ENCODE peak calls at places on chromosomes 16 and 17, in five cellular contexts. N is sigmoid colon, J is prostate gland, F is SK-N-SH, S is psoas muscle. B is an unnamed sample.
A peak's percentile ranks its signal among the peaks of the same experiment; 100 is the strongest.

GRCh38 chr17:1872254-1872653 is 42.4 kb downstream of the RPA1 start:
- DNase-seq in S (no peak), J (no peak), N (no peak), F (no peak), B (no peak)

GRCh38 chr17:64457156-64457555 is 8.2 kb downstream of the MILR1 start:
- DNase-seq in S (no peak), J (no peak), N (no peak), F (no peak), B (no peak)

GRCh38 chr17:46122486-46122871 is 70.8 kb downstream of the KANSL1 start:
- DNase-seq in F (no peak), N (no peak), S (no peak), J (no peak), B (no peak)

GRCh38 chr16:15832241-15832640 is 24.6 kb downstream of the MYH11 start:
- DNase-seq in F (no peak), N (no peak), J (no peak), S (no peak), B (no peak)

GRCh38 chr16:56351481-56351880 is 73.9 kb downstream of the AMFR start:
- DNase-seq in J (no peak), N (peak; percentile 46), F (no peak), S (peak; percentile 37), B (no peak)

GRCh38 chr17:38562903-38563302 is 42.8 kb downstream of the SRCIN1 start:
- DNase-seq in J (no peak), N (no peak), S (no peak), F (no peak), B (no peak)

GRCh38 chr16:57566436-57566835 is 24.0 kb downstream of the ADGRG5 start:
- DNase-seq in F (no peak), N (no peak), J (no peak), S (no peak), B (no peak)

GRCh38 chr16:23597003-23597756 is 1.1 kb upstream of the NDUFAB1 start:
- DNase-seq in N (peak; percentile 29), F (peak; percentile 42), J (no peak), S (no peak), B (no peak)

GRCh38 chr17:42700890-42701289 is 18.6 kb downstream of the CNTNAP1 start:
- DNase-seq in J (no peak), F (peak; percentile 5), N (no peak), S (no peak), B (no peak)

GRCh38 chr17:41615454-41615853 is 2.9 kb upstream of the KRT16 start:
- DNase-seq in S (no peak), N (peak; percentile 40), F (no peak), J (peak; percentile 57), B (no peak)

GRCh38 chr16:22300427-22301071 is 3.3 kb downstream of the POLR3E start:
- DNase-seq in J (peak; percentile 46), S (peak; percentile 82), N (peak; percentile 76), F (peak; percentile 76), B (no peak)

GRCh38 chr17:4858880-4859260 is 25.7 kb downstream of the MINK1 start:
- DNase-seq in J (peak; percentile 91), N (peak; percentile 81), F (peak; percentile 83), S (peak; percentile 71), B (peak; percentile 18)

GRCh38 chr17:36503456-36504155 is 17.1 kb downstream of the ZNHIT3 start:
- DNase-seq in F (no peak), N (no peak), S (no peak), J (no peak), B (no peak)

GRCh38 chr17:35708951-35709350 is 22.5 kb upstream of the RASL10B start:
- DNase-seq in S (no peak), J (no peak), F (no peak), N (no peak), B (no peak)

GRCh38 chr17:50047083-50047482 is 8.8 kb upstream of the ITGA3 start:
- DNase-seq in N (no peak), J (no peak), S (no peak), F (no peak), B (no peak)

GRCh38 chr17:7839890-7840260 is 5.9 kb downstream of the KDM6B start:
- DNase-seq in N (peak; percentile 63), J (no peak), F (no peak), S (no peak), B (no peak)

GRCh38 chr16:13262270-13263090 is 361.1 kb downstream of the SHISA9 start:
- DNase-seq in N (no peak), S (no peak), J (no peak), F (no peak), B (no peak)

GRCh38 chr17:58268326-58268725 is 12.4 kb downstream of the MPO start:
- DNase-seq in N (no peak), J (no peak), S (no peak), F (no peak), B (no peak)

GRCh38 chr17:16911141-16911937 is 60.6 kb downstream of the TNFRSF13B start:
- DNase-seq in S (peak; percentile 36), N (no peak), F (no peak), J (no peak), B (no peak)

GRCh38 chr16:70664325-70665112 is 18.2 kb downstream of the IL34 start:
- DNase-seq in F (peak; percentile 37), N (peak; percentile 64), S (no peak), J (no peak), B (no peak)

GRCh38 chr16:56999409-57000270 is 10.3 kb downstream of the NLRC5 start:
- DNase-seq in N (peak; percentile 47), S (no peak), F (no peak), J (no peak), B (no peak)

GRCh38 chr16:80200079-80200478 is 340.7 kb upstream of the DYNLRB2 start:
- DNase-seq in S (no peak), N (no peak), J (no peak), F (no peak), B (no peak)

GRCh38 chr17:60086822-60087591 is 8.3 kb upstream of the HEATR6 start:
- DNase-seq in N (no peak), S (no peak), F (no peak), J (no peak), B (no peak)

GRCh38 chr17:80035937-80036714 is at the start of gene CCDC40:
- DNase-seq in F (peak; percentile 99), N (peak; percentile 93), S (peak; percentile 91), J (peak; percentile 79), B (peak; percentile 45)

GRCh38 chr17:76091526-76092285 is 11.9 kb downstream of the EXOC7 start:
- DNase-seq in N (no peak), S (no peak), F (no peak), J (no peak), B (no peak)

GRCh38 chr17:76097716-76098295 is 5.8 kb downstream of the EXOC7 start:
- DNase-seq in N (no peak), F (no peak), J (no peak), S (no peak), B (no peak)

GRCh38 chr17:76094046-76094445 is 9.5 kb downstream of the EXOC7 start:
- DNase-seq in S (no peak), F (no peak), N (peak; percentile 46), J (no peak), B (no peak)

GRCh38 chr17:76092526-76093413 is 10.8 kb downstream of the EXOC7 start:
- DNase-seq in N (no peak), J (no peak), S (no peak), F (peak; percentile 21), B (no peak)

GRCh38 chr17:76095943-76096342 is 7.6 kb downstream of the EXOC7 start:
- DNase-seq in N (peak; percentile 41), S (no peak), J (no peak), F (no peak), B (no peak)
- H3K36me3 ChIP-seq in N (peaks cover 65% of the 10 kb centered on the region), S (no peaks in the 10 kb centered on the region), J (peaks cover 33% of the 10 kb centered on the region), F (peaks cover 53% of the 10 kb centered on the region), B (peaks cover 47% of the 10 kb centered on the region)

GRCh38 chr16:28839004-28839639 is 7.0 kb downstream of the TUFM start:
- DNase-seq in N (no peak), J (no peak), S (no peak), F (no peak), B (no peak)
- H3K36me3 ChIP-seq in N (peaks cover 62% of the 10 kb centered on the region), J (peaks cover 41% of the 10 kb centered on the region), S (peaks cover 8% of the 10 kb centered on the region), F (peaks cover 45% of the 10 kb centered on the region), B (peaks cover 51% of the 10 kb centered on the region)

GRCh38 chr16:81458149-81458669 is 13.6 kb downstream of the CMIP start:
- DNase-seq in S (no peak), N (no peak), F (no peak), J (no peak), B (no peak)
- H3K36me3 ChIP-seq in S (no peaks in the 10 kb centered on the region), N (no peaks in the 10 kb centered on the region), F (no peaks in the 10 kb centered on the region), J (no peaks in the 10 kb centered on the region), B (no peaks in the 10 kb centered on the region)

DNA sequence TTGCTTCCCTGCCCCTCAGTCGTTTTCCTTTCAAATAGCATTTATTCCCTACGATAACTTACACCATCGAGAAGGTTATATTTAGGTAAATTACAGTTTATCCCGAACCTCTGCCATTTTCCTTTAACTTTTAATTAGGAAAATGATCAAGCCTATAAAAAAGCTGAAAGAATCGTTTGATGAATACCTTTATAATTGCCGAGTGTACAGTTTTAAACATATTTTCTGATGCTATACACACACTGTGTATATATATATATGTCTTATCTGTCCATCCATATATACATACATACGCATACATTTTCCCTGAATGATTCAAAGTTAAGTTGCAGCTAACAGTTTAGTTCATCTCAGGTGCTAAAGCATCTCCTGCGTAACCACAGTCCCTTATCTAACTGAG is 56.6 kb upstream of the CRISPLD2 start:
- DNase-seq in N (no peak), F (no peak), J (no peak), S (no peak), B (no peak)
- H3K36me3 ChIP-seq in N (peaks cover 17% of the 10 kb centered on the region), F (peaks cover 69% of the 10 kb centered on the region), J (peaks cover 15% of the 10 kb centered on the region), S (peaks cover 3% of the 10 kb centered on the region), B (peaks cover 43% of the 10 kb centered on the region)

GRCh38 chr16:84071151-84071550 is 28.6 kb upstream of the SLC38A8 start:
- DNase-seq in N (no peak), F (no peak), S (no peak), J (no peak), B (no peak)
- H3K36me3 ChIP-seq in N (peaks cover 77% of the 10 kb centered on the region), F (peaks cover 75% of the 10 kb centered on the region), S (peaks cover 19% of the 10 kb centered on the region), J (peaks cover 25% of the 10 kb centered on the region), B (peaks cover 63% of the 10 kb centered on the region)

DNA sequence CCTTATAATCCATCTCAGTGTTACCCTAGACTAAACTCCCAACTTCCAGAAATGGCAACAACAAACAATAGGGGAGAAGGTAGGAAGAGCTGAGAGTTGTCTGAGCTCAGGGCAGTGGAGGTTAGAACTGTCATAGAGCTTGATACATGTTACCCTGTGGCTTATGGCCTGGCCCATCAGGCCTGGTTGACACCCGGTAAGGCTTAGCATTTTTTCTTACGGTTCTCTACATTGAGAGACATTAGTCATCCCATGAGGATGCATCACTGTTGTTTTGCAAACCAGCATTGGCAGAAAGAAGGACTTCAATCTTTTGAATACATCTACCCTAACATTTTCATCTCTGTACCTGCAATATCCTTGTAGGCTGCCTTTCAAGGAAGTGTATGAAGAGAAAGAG is 226.6 kb downstream of the PHKB start:
- DNase-seq in F (no peak), J (no peak), S (no peak), N (no peak), B (no peak)
- H3K36me3 ChIP-seq in F (peaks cover 24% of the 10 kb centered on the region), J (peaks cover 6% of the 10 kb centered on the region), S (peaks cover 2% of the 10 kb centered on the region), N (peaks cover 22% of the 10 kb centered on the region), B (peaks cover 26% of the 10 kb centered on the region)

GRCh38 chr16:88655053-88655732 is 4.3 kb upstream of the CYBA start:
- DNase-seq in J (no peak), S (no peak), N (no peak), F (no peak), B (no peak)
- H3K36me3 ChIP-seq in J (no peaks in the 10 kb centered on the region), S (no peaks in the 10 kb centered on the region), N (no peaks in the 10 kb centered on the region), F (peaks cover 8% of the 10 kb centered on the region), B (peaks cover 19% of the 10 kb centered on the region)